ENCODE peak calls at places on chromosomes 6 and 20, in seven cellular contexts. Q is GM13977; R is OCI-LY7; C is iris pigment epithelial cell; H is glomerular endothelial cell; U is AG09319; Z is activated naive CD8-positive, alpha-beta T cell treated with anti-CD3 and anti-CD28 coated beads, Interleukin-2, amount 50 U/mL, for 24 hours. S is an unnamed sample.

GRCh38 chr20:24721891-24722530 is 227.1 kb upstream of the CST7 start:
- DNase-seq in Q (no peak), R (no peak), C (no peak), H (no peak), U (no peak), Z (no peak), S (no peak)

GRCh38 chr6:136511921-136512320 is 38.3 kb downstream of the MAP7 start:
- DNase-seq in Q (no peak), R (no peak), C (no peak), H (no peak), U (no peak), Z (no peak), S (no peak)

GRCh38 chr20:54208492-54209044 is 681 bp downstream of the PFDN4 start:
- DNase-seq in Q (peak), R (peak), C (peak), H (peak), U (no peak), Z (no peak), S (no peak)

GRCh38 chr6:168415993-168416530 is 24.9 kb upstream of the SMOC2 start:
- DNase-seq in Q (no peak), R (no peak), C (no peak), H (no peak), U (no peak), Z (no peak), S (no peak)

GRCh38 chr6:155292711-155293110 is 21.6 kb downstream of the TFB1M start:
- DNase-seq in Q (no peak), R (no peak), C (no peak), H (no peak), U (no peak), Z (no peak), S (no peak)

GRCh38 chr6:168320661-168321060 is 1.1 kb upstream of the DACT2 start:
- DNase-seq in Q (no peak), R (no peak), C (no peak), H (no peak), U (no peak), Z (no peak), S (no peak)

GRCh38 chr6:51292659-51293058 is 474.0 kb downstream of the TFAP2B start:
- DNase-seq in Q (no peak), R (no peak), C (peak), H (no peak), U (no peak), Z (no peak), S (no peak)

GRCh38 chr6:39821739-39822532 is 29.8 kb downstream of the DAAM2 start:
- DNase-seq in Q (no peak), R (no peak), C (no peak), H (no peak), U (no peak), Z (no peak), S (no peak)

GRCh38 chr6:116159782-116160524 is 34.0 kb upstream of the COL10A1 start:
- DNase-seq in Q (no peak), R (no peak), C (no peak), H (no peak), U (no peak), Z (no peak), S (no peak)

GRCh38 chr6:105317607-105318533 is 85.0 kb downstream of the PREP start:
- DNase-seq in Q (no peak), R (peak), C (no peak), H (no peak), U (no peak), Z (no peak), S (no peak)

GRCh38 chr20:3935956-3936340 is 46.8 kb downstream of the PANK2 start:
- DNase-seq in Q (no peak), R (peak), C (no peak), H (no peak), U (no peak), Z (no peak), S (no peak)

GRCh38 chr6:158604048-158604406 is 40.5 kb downstream of the DYNLT1 start:
- DNase-seq in Q (no peak), R (no peak), C (no peak), H (no peak), U (no peak), Z (no peak), S (no peak)

GRCh38 chr6:14550817-14551216 is 433.2 kb downstream of the CD83 start:
- DNase-seq in Q (no peak), R (peak), C (no peak), H (no peak), U (no peak), Z (no peak), S (no peak)

GRCh38 chr6:24493945-24494725 is 634 bp upstream of the ALDH5A1 start:
- DNase-seq in Q (no peak), R (peak), C (no peak), H (no peak), U (no peak), Z (no peak), S (no peak)

GRCh38 chr6:166277021-166277420 is 31.2 kb downstream of the PRR18 start:
- DNase-seq in Q (no peak), R (no peak), C (no peak), H (no peak), U (no peak), Z (no peak), S (no peak)

GRCh38 chr6:17865798-17866725 is 121.4 kb downstream of the KIF13A start:
- DNase-seq in Q (no peak), R (no peak), C (peak), H (peak), U (peak), Z (no peak), S (no peak)

S was measured in T-cell.